ENCODE peak calls at places on chromosomes 11 and 22, in nine cellular contexts. K is GM20000, O is AG09319, H is endothelial cell, W is GM10248, Z is bronchial epithelial cell, J is astrocyte of the spinal cord, P is right atrium auricular region, I is lower lobe of right lung. V is an unnamed sample.

GRCh38 chr11:72237112-72237931 is 6.7 kb downstream of the PHOX2A start:
- DNase-seq in K (no peak), O (no peak), H (no peak), W (no peak), Z (no peak), J (no peak), P (no peak), I (no peak), V (peak)

GRCh38 chr22:42884616-42885375 is 27.7 kb upstream of the ARFGAP3 start:
- DNase-seq in K (no peak), O (no peak), H (no peak), W (no peak), Z (no peak), J (no peak), P (no peak), I (no peak), V (no peak)

GRCh38 chr11:47028530-47029093 is 92.1 kb downstream of the CSTPP1 start:
- DNase-seq in K (no peak), O (no peak), H (no peak), W (no peak), Z (no peak), J (no peak), P (no peak), I (no peak), V (no peak)

GRCh38 chr11:11137339-11137738 is 215.7 kb downstream of the CSNK2A3 start:
- DNase-seq in K (no peak), O (no peak), H (no peak), W (no peak), Z (no peak), J (no peak), P (no peak), I (no peak), V (no peak)

GRCh38 chr11:20374746-20375305 is 11.3 kb downstream of the HTATIP2 start:
- DNase-seq in K (no peak), O (no peak), H (no peak), W (no peak), Z (no peak), J (no peak), P (no peak), I (no peak), V (no peak)

GRCh38 chr11:107705027-107705426 is 6.8 kb downstream of the SLN start:
- DNase-seq in K (no peak), O (peak), H (no peak), W (no peak), Z (peak), J (peak), P (no peak), I (no peak), V (no peak)

GRCh38 chr11:64266339-64266738 is 15.0 kb downstream of the PLCB3 start:
- DNase-seq in K (no peak), O (no peak), H (no peak), W (no peak), Z (peak), J (no peak), P (no peak), I (no peak), V (no peak)

GRCh38 chr11:67405196-67405567 is 1.3 kb downstream of the TBC1D10C start:
- DNase-seq in K (peak), O (no peak), H (no peak), W (no peak), Z (no peak), J (no peak), P (no peak), I (no peak), V (no peak)

GRCh38 chr11:16809901-16810668 is 71.6 kb downstream of the C11orf58 start:
- DNase-seq in K (no peak), O (no peak), H (no peak), W (no peak), Z (peak), J (peak), P (peak), I (no peak), V (no peak)

GRCh38 chr11:117016246-117016645 is 82.0 kb downstream of the SIK3 start:
- DNase-seq in K (no peak), O (no peak), H (no peak), W (no peak), Z (no peak), J (no peak), P (no peak), I (no peak), V (no peak)

DNA sequence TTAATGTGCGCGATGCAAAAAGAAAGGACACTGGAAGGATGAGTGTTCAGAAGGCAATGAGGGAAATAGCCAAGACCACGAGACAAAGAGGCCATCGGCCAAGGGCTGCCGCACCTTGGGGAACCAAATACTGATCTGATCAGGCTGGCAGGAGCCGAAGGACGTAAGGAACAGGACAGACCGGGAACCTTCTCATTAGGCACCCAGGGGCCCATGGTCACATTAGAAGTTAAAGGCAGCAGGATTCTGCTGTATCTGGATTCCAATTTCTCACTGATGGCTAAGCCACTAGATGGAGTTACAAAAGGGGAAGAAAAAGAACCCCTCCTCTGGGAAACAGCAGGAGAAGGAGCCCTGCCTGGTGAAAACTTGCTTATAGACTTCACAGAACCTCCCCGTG is 28.8 kb upstream of the CPT1A start:
- DNase-seq in K (no peak), O (no peak), H (no peak), W (no peak), Z (no peak), J (no peak), P (no peak), I (no peak), V (no peak)
- TF ChIP-seq CTCF in K (no peak), O (peak), H (no peak), W (no peak), Z (no peak), J (no peak), P (peak), I (no peak), V (no peak)

GRCh38 chr22:20283674-20284066 is 15.6 kb upstream of the RTN4R start:
- DNase-seq in K (no peak), O (no peak), H (no peak), W (no peak), Z (no peak), J (no peak), P (no peak), I (no peak), V (no peak)
- TF ChIP-seq CTCF in K (no peak), O (no peak), H (no peak), W (no peak), Z (no peak), J (no peak), P (no peak), I (no peak), V (no peak)

GRCh38 chr11:127993788-127994187 is 593.6 kb downstream of the ETS1 start:
- DNase-seq in K (no peak), O (no peak), H (no peak), W (no peak), Z (no peak), J (no peak), P (no peak), I (no peak), V (no peak)
- TF ChIP-seq CTCF in K (no peak), O (no peak), H (peak), W (no peak), Z (no peak), J (peak), P (no peak), I (no peak), V (no peak)

DNA sequence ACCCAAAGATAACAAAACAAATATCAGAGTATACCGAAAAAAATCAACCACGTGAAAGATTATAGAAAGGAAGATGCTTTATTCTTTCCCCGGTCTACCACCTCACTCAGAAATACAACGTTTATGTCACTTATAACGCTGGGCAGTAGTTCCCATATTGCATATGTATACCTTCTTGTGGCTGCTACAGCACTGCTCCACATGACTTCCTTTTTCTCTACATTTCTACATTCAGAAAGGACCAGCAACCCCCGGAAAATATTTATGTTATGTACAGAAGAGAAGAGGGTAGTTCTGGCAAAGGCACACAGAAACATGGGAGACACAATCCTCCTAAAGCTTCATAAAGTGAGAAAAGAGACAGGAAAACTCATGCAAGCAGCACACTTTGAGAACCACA is 56.8 kb downstream of the MTMR2 start:
- DNase-seq in K (no peak), O (no peak), H (no peak), W (no peak), Z (no peak), J (no peak), P (no peak), I (no peak), V (no peak)
- TF ChIP-seq CTCF in K (no peak), O (no peak), H (no peak), W (no peak), Z (no peak), J (no peak), P (no peak), I (no peak), V (no peak)

DNA sequence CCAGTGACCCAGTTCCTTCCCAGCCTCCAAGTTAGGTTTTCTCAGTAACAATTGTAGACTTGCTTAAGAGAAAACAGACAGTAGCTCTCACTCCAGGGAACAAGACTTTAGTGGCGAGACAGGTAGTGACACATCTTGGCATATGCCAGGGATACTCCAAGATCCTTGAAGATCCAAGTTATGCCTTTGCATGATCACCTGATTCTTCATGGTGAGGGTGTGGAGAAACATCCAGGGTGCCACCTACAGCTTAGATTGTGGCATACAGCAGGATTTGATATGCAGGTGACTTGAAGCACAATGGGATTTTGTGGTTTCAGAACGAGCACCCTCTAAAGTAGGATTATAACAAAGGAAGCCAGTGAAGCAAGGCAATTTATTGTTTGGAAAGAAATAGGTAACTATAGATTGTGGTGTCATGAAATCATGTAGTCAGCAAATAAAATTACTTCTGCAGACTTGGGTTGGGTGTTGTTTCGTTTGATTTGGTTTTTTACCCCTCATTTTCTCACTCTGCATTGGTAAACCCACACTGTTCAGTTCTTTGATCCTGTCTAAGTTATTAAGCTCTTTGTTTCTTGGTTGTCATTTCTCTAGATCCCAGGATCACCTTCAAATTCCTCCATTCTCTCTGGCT is 9.2 kb downstream of the POU2AF3 start:
- DNase-seq in K (no peak), O (no peak), H (no peak), W (no peak), Z (no peak), J (no peak), P (no peak), I (no peak), V (no peak)
- TF ChIP-seq CTCF in K (no peak), O (no peak), H (no peak), W (no peak), Z (no peak), J (no peak), P (no peak), I (no peak), V (no peak)

DNA sequence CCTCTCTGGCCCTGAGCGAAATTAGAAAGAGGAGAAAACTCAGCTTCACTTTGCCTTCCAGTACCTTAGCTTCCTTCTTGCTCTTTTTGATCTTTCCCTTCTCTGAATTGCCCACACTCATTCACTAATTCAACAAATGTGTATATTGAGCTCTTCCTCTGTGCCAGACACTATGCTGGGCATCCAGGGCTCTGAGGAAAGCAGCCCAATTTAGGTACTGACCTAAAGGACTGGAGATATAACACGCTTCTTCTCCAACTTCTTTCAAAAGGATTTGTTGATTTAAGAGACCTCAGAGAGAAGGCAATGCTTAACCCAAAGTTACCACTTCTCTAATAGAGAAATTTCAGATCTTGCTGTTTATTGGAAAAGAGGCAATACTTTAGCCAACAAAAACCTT is 103.6 kb downstream of the TMPRSS5 start:
- DNase-seq in K (no peak), O (no peak), H (no peak), W (no peak), Z (no peak), J (no peak), P (no peak), I (no peak), V (no peak)
- TF ChIP-seq CTCF in K (no peak), O (no peak), H (no peak), W (no peak), Z (no peak), J (no peak), P (no peak), I (no peak), V (no peak)